ENCODE peak calls at places on chromosomes 13 and 19, in eight cellular contexts. G is endothelial cell, E is thoracic aorta, T is natural killer cell, X is Panc1, M is nephron progenitor cell, K is esophagus muscularis mucosa, A is BE2C. L is an unnamed sample.

GRCh38 chr13:109810761-109811510 is 24.6 kb upstream of the IRS2 start:
- DNase-seq in G (no peak), E (no peak), T (no peak), X (no peak), M (no peak), K (peak), A (no peak), L (no peak)

GRCh38 chr19:57599761-57600383 is at the start of gene ZNF530:
- DNase-seq in G (peak), E (peak), T (peak), X (peak), M (peak), K (peak), A (peak), L (peak)

GRCh38 chr13:88068975-88069374 is 397.8 kb downstream of the SLITRK5 start:
- DNase-seq in G (peak), E (no peak), T (no peak), X (no peak), M (peak), K (no peak), A (peak), L (no peak)

GRCh38 chr13:111876506-111876905 is 190.4 kb upstream of the SOX1 start:
- DNase-seq in G (no peak), E (no peak), T (no peak), X (no peak), M (no peak), K (peak), A (no peak), L (no peak)

GRCh38 chr13:104841110-104841509 is 1694.4 kb downstream of the EFNB2 start:
- DNase-seq in G (no peak), E (no peak), T (no peak), X (no peak), M (no peak), K (no peak), A (no peak), L (no peak)

GRCh38 chr19:34662919-34663318 is 14.0 kb downstream of the SCGB2B2 start:
- DNase-seq in G (peak), E (no peak), T (no peak), X (no peak), M (no peak), K (no peak), A (peak), L (no peak)

GRCh38 chr13:94764576-94765321 is 52.4 kb upstream of the SOX21 start:
- DNase-seq in G (no peak), E (no peak), T (no peak), X (no peak), M (no peak), K (no peak), A (no peak), L (no peak)

GRCh38 chr13:70043685-70044084 is 63.9 kb upstream of the ATXN8OS start:
- DNase-seq in G (no peak), E (no peak), T (no peak), X (no peak), M (no peak), K (no peak), A (no peak), L (no peak)

GRCh38 chr19:31308781-31309180 is 40.5 kb downstream of the TSHZ3 start:
- DNase-seq in G (no peak), E (no peak), T (no peak), X (no peak), M (no peak), K (no peak), A (no peak), L (no peak)

GRCh38 chr13:45051315-45051714 is 62.0 kb downstream of the GPALPP1 start:
- DNase-seq in G (no peak), E (no peak), T (no peak), X (no peak), M (no peak), K (no peak), A (no peak), L (no peak)

GRCh38 chr19:58252102-58252685 is 23.5 kb downstream of the ZNF544 start:
- DNase-seq in G (no peak), E (no peak), T (no peak), X (no peak), M (no peak), K (no peak), A (no peak), L (no peak)

GRCh38 chr19:47598407-47599349 is 10.3 kb upstream of the BICRA start:
- DNase-seq in G (no peak), E (peak), T (no peak), X (peak), M (no peak), K (peak), A (no peak), L (no peak)

GRCh38 chr13:59261928-59262488 is 901.7 kb downstream of the DIAPH3 start:
- DNase-seq in G (peak), E (no peak), T (no peak), X (no peak), M (no peak), K (no peak), A (peak), L (no peak)

GRCh38 chr13:106260352-106260751 is 275.1 kb downstream of the EFNB2 start:
- DNase-seq in G (no peak), E (no peak), T (no peak), X (no peak), M (no peak), K (no peak), A (no peak), L (no peak)

GRCh38 chr13:39209731-39210633 is 171.7 kb downstream of the NHLRC3 start:
- DNase-seq in G (no peak), E (no peak), T (no peak), X (no peak), M (no peak), K (no peak), A (no peak), L (no peak)

GRCh38 chr19:19461306-19461670 is 54.1 kb downstream of the TSSK6 start:
- DNase-seq in G (no peak), E (no peak), T (no peak), X (no peak), M (no peak), K (no peak), A (no peak), L (no peak)

GRCh38 chr13:47076536-47076935 is 179.7 kb upstream of the HTR2A start:
- DNase-seq in G (no peak), E (no peak), T (no peak), X (no peak), M (no peak), K (no peak), A (no peak), L (no peak)

GRCh38 chr19:44303976-44304568 is 753 bp downstream of the ZNF235 start:
- DNase-seq in G (peak), E (no peak), T (no peak), X (no peak), M (peak), K (no peak), A (peak), L (no peak)

GRCh38 chr13:28037399-28037798 is 48.9 kb upstream of the URAD start:
- DNase-seq in G (no peak), E (no peak), T (no peak), X (no peak), M (no peak), K (no peak), A (no peak), L (no peak)

GRCh38 chr19:19361075-19361594 is 40.5 kb downstream of the MAU2 start:
- DNase-seq in G (peak), E (peak), T (peak), X (peak), M (peak), K (peak), A (peak), L (peak)

GRCh38 chr13:21344662-21345176 is 114.4 kb downstream of the ZDHHC20 start:
- DNase-seq in G (no peak), E (no peak), T (no peak), X (no peak), M (no peak), K (no peak), A (no peak), L (no peak)

GRCh38 chr13:49935171-49936084 is 712 bp downstream of the SPRYD7 start:
- DNase-seq in G (peak), E (no peak), T (no peak), X (no peak), M (peak), K (no peak), A (peak), L (no peak)

GRCh38 chr19:33094504-33095067 is 13.6 kb downstream of the GPATCH1 start:
- DNase-seq in G (no peak), E (no peak), T (no peak), X (no peak), M (no peak), K (no peak), A (no peak), L (no peak)

GRCh38 chr19:33441828-33442227 is 68.3 kb downstream of the CEBPG start:
- DNase-seq in G (no peak), E (no peak), T (no peak), X (no peak), M (no peak), K (no peak), A (no peak), L (no peak)

GRCh38 chr13:45219938-45220375 is 19.1 kb upstream of the KCTD4 start:
- DNase-seq in G (no peak), E (no peak), T (no peak), X (peak), M (no peak), K (no peak), A (no peak), L (no peak)

GRCh38 chr19:17479325-17479791 is 9.0 kb downstream of the SLC27A1 start:
- DNase-seq in G (no peak), E (no peak), T (no peak), X (no peak), M (no peak), K (no peak), A (no peak), L (no peak)

GRCh38 chr13:109699628-109700071 is 86.7 kb downstream of the IRS2 start:
- DNase-seq in G (peak), E (no peak), T (no peak), X (no peak), M (no peak), K (no peak), A (peak), L (no peak)

GRCh38 chr19:30648321-30648720 is 276.1 kb downstream of the ZNF536 start:
- DNase-seq in G (peak), E (no peak), T (no peak), X (no peak), M (no peak), K (no peak), A (no peak), L (no peak)

GRCh38 chr19:18486746-18487145 is 35.1 kb downstream of the ELL start:
- DNase-seq in G (no peak), E (no peak), T (no peak), X (no peak), M (no peak), K (no peak), A (no peak), L (no peak)

DNA sequence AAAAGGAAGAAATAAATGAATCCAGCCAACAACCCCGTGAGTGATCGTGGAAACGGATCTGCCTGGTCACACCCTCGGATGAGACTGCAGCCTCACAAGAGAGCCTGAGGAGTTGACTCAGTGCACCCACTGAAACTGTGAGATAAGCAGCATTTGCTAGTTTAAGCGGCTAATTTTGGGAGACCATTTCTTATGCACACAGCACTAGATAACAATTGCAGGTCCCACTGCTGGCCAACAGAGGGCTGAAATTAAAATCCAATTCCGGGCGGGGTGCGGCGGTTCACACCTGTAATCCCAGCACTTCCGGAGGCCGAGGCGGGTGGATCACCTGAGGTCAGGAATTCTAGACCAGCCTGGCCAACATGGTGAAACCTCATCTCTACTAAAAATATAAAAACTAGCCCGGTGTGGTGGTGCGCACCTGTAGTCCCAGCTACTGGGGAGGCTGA is 3.6 kb downstream of the UQCR11 start:
- DNase-seq in G (no peak), E (no peak), T (no peak), X (no peak), M (no peak), K (no peak), A (no peak), L (no peak)
- TF ChIP-seq CTCF in G (peak), E (no peak), T (no peak), X (no peak), M (peak), K (no peak), A (peak), L (no peak)

DNA sequence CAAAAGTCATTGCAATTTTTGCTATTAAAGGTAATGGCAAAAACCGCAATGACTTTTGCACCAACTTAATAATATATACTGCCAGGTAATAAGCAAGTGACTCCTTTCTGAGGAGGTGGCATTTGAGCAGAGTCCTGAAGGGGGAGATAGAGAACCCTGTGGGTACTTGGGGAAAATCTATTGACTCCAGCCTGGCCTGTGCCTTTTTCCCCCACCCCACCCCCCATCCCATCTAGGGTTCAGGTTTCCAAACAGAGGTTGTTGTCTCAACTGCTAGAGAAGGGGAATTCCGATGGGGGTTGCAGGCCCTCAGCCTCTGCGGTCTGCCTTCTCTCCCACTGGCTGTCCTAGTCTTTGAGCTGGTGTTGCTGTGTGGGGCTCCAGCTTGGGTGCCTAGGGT is 11.5 kb downstream of the S1PR2 start:
- DNase-seq in G (no peak), E (no peak), T (no peak), X (no peak), M (peak), K (no peak), A (no peak), L (no peak)
- TF ChIP-seq CTCF in G (peak), E (no peak), T (peak), X (no peak), M (peak), K (no peak), A (peak), L (no peak)

DNA sequence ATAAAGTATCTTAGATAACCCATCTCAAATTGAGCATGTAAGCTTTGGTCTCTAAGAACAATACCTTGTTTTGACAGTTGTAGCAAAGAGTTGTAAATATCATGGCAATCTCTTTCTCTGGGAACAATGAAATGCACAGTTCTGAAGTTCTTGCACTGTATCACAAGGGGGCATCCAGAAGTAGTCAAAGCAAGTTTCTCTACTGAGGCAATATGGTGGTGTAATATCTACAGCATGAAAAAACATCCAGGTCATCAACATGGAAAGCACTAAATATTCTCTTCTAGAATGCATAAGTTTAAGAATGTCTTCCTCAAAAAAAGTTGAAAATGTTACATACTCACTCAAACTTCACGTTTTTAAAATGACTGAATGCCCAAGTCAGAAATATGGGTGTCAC is 19.6 kb downstream of the MTMR6 start:
- DNase-seq in G (no peak), E (no peak), T (no peak), X (no peak), M (no peak), K (no peak), A (no peak), L (no peak)
- TF ChIP-seq CTCF in G (no peak), E (no peak), T (no peak), X (peak), M (no peak), K (no peak), A (peak), L (no peak)

GRCh38 chr19:38685666-38686529 is 38.4 kb downstream of the ACTN4 start:
- DNase-seq in G (peak), E (no peak), T (no peak), X (no peak), M (no peak), K (no peak), A (no peak), L (no peak)
- TF ChIP-seq CTCF in G (peak), E (peak), T (no peak), X (no peak), M (peak), K (peak), A (peak), L (no peak)

GRCh38 chr19:41548047-41548446 is 27.9 kb upstream of the CEACAM21 start:
- DNase-seq in G (no peak), E (no peak), T (no peak), X (no peak), M (no peak), K (no peak), A (no peak), L (no peak)
- TF ChIP-seq CTCF in G (no peak), E (no peak), T (no peak), X (no peak), M (no peak), K (no peak), A (no peak), L (no peak)